ENCODE peak calls at places on chromosomes 5 and 9, in seven cellular contexts. V, A, T, Z, G, P and K are unnamed samples.

GRCh38 chr9:100227636-100228035 is 125.1 kb downstream of the TEX10 start:
- DNase-seq in T (no peak), P (no peak), G (no peak), Z (no peak), V (no peak), A (no peak), K (no peak)

GRCh38 chr5:133469252-133469651 is 143.1 kb downstream of the FSTL4 start:
- DNase-seq in V (no peak), G (no peak), A (no peak), Z (no peak), P (no peak), T (no peak), K (no peak)

GRCh38 chr9:130140701-130141100 is 31.5 kb upstream of the NCS1 start:
- DNase-seq in V (no peak), P (peak), T (no peak), G (no peak), Z (no peak), A (no peak), K (no peak)

GRCh38 chr5:93607367-93608258 is 24.6 kb downstream of the NR2F1 start:
- DNase-seq in Z (peak), A (peak), G (peak), V (peak), T (peak), P (no peak), K (peak)

GRCh38 chr9:28001096-28001495 is 427.8 kb upstream of the C9orf72 start:
- DNase-seq in T (no peak), V (no peak), Z (no peak), G (no peak), P (no peak), A (no peak), K (no peak)

GRCh38 chr9:81492710-81493447 is 196.5 kb downstream of the TLE1 start:
- DNase-seq in A (peak), G (peak), Z (peak), T (peak), P (no peak), V (peak), K (peak)

GRCh38 chr9:114214181-114214580 is 58.8 kb downstream of the COL27A1 start:
- DNase-seq in T (no peak), V (no peak), Z (no peak), P (no peak), A (peak), G (no peak), K (peak)

GRCh38 chr5:54581831-54582548 is 64.4 kb downstream of the SNX18 start:
- DNase-seq in Z (no peak), A (no peak), G (no peak), P (no peak), V (peak), T (no peak), K (peak)

GRCh38 chr5:122182491-122182921 is 53.2 kb downstream of the ZNF474 start:
- DNase-seq in V (peak), Z (peak), P (no peak), T (no peak), G (peak), A (peak), K (peak)

GRCh38 chr9:132651259-132651658 is 18.5 kb downstream of the DDX31 start:
- DNase-seq in T (peak), G (peak), A (peak), Z (peak), P (no peak), V (peak), K (peak)